ENCODE peak calls at places on chromosomes 4 and X, in seven cellular contexts. U, S, M, B, F, X and G are unnamed samples.

GRCh38 chrX:51891821-51892551 is 1.4 kb upstream of the MAGED1 start:
- DNase-seq in U (peak; percentile 8), S (peak; percentile 96), M (peak; percentile 41), B (no peak), F (no peak), X (no peak), G (no peak)

GRCh38 chrX:56796641-56797395 is 67.8 kb downstream of the NBDY start:
- DNase-seq in U (no peak), S (no peak), M (no peak), B (no peak), F (no peak), X (no peak), G (no peak)

GRCh38 chrX:100368167-100368566 is 41.9 kb downstream of the PCDH19 start:
- DNase-seq in U (peak; percentile 0), S (no peak), M (no peak), B (peak; percentile 16), F (no peak), X (no peak), G (no peak)

GRCh38 chrX:13482764-13483552 is 86.4 kb upstream of the EGFL6 start:
- DNase-seq in U (no peak), S (no peak), M (no peak), B (peak; percentile 7), F (no peak), X (no peak), G (no peak)

GRCh38 chr4:142567199-142567598 is 278.9 kb downstream of the INPP4B start:
- DNase-seq in U (peak; percentile 13), S (peak; percentile 65), M (no peak), B (no peak), F (no peak), X (peak; percentile 6), G (no peak)

GRCh38 chr4:1725521-1725920 is 4.2 kb downstream of the TACC3 start:
- DNase-seq in U (no peak), S (no peak), M (no peak), B (no peak), F (no peak), X (no peak), G (no peak)

GRCh38 chr4:82611982-82612381 is 50.2 kb upstream of the TMEM150C start:
- DNase-seq in U (no peak), S (no peak), M (no peak), B (no peak), F (no peak), X (no peak), G (no peak)

GRCh38 chr4:33025236-33025635 is 2305.1 kb downstream of the PCDH7 start:
- DNase-seq in U (peak; percentile 55), S (no peak), M (no peak), B (no peak), F (no peak), X (no peak), G (peak; percentile 4)

GRCh38 chr4:139958738-139959096 is 195.3 kb downstream of the MAML3 start:
- DNase-seq in U (no peak), S (no peak), M (no peak), B (no peak), F (peak; percentile 5), X (no peak), G (no peak)

GRCh38 chr4:120616041-120616440 is 306.5 kb downstream of the PRDM5 start:
- DNase-seq in U (peak; percentile 12), S (no peak), M (no peak), B (no peak), F (no peak), X (no peak), G (no peak)

GRCh38 chr4:67928547-67928946 is 34.7 kb downstream of the TMPRSS11A start:
- DNase-seq in U (no peak), S (no peak), M (no peak), B (no peak), F (no peak), X (no peak), G (peak; percentile 76)

GRCh38 chrX:87914726-87915125 is 397.1 kb downstream of the KLHL4 start:
- DNase-seq in U (no peak), S (no peak), M (no peak), B (no peak), F (no peak), X (no peak), G (no peak)

GRCh38 chr4:119031218-119031617 is 104.4 kb upstream of the MYOZ2 start:
- DNase-seq in U (no peak), S (no peak), M (no peak), B (no peak), F (no peak), X (no peak), G (no peak)

GRCh38 chr4:47562297-47562696 is 77.2 kb downstream of the ATP10D start:
- DNase-seq in U (peak; percentile 28), S (peak; percentile 65), M (peak; percentile 7), B (no peak), F (no peak), X (no peak), G (no peak)

GRCh38 chrX:574355-574754 is 56.2 kb upstream of the SHOX start:
- DNase-seq in U (no peak), S (no peak), M (no peak), B (no peak), F (no peak), X (no peak), G (no peak)

GRCh38 chrX:112081781-112082482 is 644 bp downstream of the TRPC5 start:
- DNase-seq in U (no peak), S (no peak), M (no peak), B (peak; percentile 61), F (no peak), X (no peak), G (no peak)

GRCh38 chrX:118524344-118524743 is 28.7 kb downstream of the DOCK11 start:
- DNase-seq in U (no peak), S (no peak), M (no peak), B (no peak), F (no peak), X (no peak), G (no peak)

GRCh38 chr4:107519057-107519456 is 201.0 kb downstream of the PAPSS1 start:
- DNase-seq in U (peak; percentile 43), S (peak; percentile 24), M (no peak), B (peak; percentile 11), F (no peak), X (no peak), G (peak; percentile 13)

GRCh38 chr4:2047031-2047660 is 12.0 kb upstream of the NAT8L start:
- DNase-seq in U (no peak), S (no peak), M (no peak), B (no peak), F (no peak), X (no peak), G (no peak)

GRCh38 chr4:102868153-102868781 is 525 bp upstream of the CISD2 start:
- DNase-seq in U (no peak), S (no peak), M (no peak), B (peak; percentile 3), F (no peak), X (no peak), G (no peak)

GRCh38 chr4:79528241-79528706 is 120.2 kb upstream of the GK2 start:
- DNase-seq in U (peak; percentile 14), S (peak; percentile 0), M (no peak), B (no peak), F (no peak), X (no peak), G (peak; percentile 71)

GRCh38 chrX:133366735-133367134 is 48.6 kb downstream of the GPC4 start:
- DNase-seq in U (no peak), S (no peak), M (no peak), B (no peak), F (no peak), X (no peak), G (no peak)